ENCODE peak calls at places on chromosome 12, in ten cellular contexts. Q is activated CD4-positive, alpha-beta T cell treated with anti-CD3 and anti-CD28 coated beads, Interleukin-2, amount 10 ng/mL, durations not matched to agents 7 days and 5 days; O is prostate gland; T is CD8-positive, alpha-beta memory T cell; B is Kasumi-1; G is cardiac septum; H is neural crest cell; D is stimulated activated CD4-positive, alpha-beta T cell treated with anti-CD3 and anti-CD28 coated beads, Interleukin-15, amount 100 ng/mL, for 24 hours; F is H7; E is activated naive CD4-positive, alpha-beta T cell treated with anti-CD3 and anti-CD28 coated beads, Interleukin-2, amount 10 ng/mL, durations not matched to agents 7 days and 5 days. W is an unnamed sample.

GRCh38 chr12:4355843-4356327 is 23.6 kb downstream of the FGF23 start:
- DNase-seq in Q (peak), O (no peak), T (peak), B (no peak), G (no peak), H (peak), D (peak), F (peak), E (peak), W (no peak)

GRCh38 chr12:116152268-116152667 is 125.2 kb downstream of the MED13L start:
- DNase-seq in Q (no peak), O (no peak), T (no peak), B (no peak), G (no peak), H (no peak), D (no peak), F (no peak), E (no peak), W (no peak)

GRCh38 chr12:47319746-47320145 is 240.0 kb upstream of the AMIGO2 start:
- DNase-seq in Q (no peak), O (no peak), T (no peak), B (no peak), G (no peak), H (no peak), D (no peak), F (no peak), E (no peak), W (no peak)

GRCh38 chr12:110694330-110694891 is 5.5 kb upstream of the HVCN1 start:
- DNase-seq in Q (no peak), O (no peak), T (no peak), B (no peak), G (peak), H (no peak), D (no peak), F (no peak), E (no peak), W (no peak)

GRCh38 chr12:20561886-20562285 is 133.2 kb upstream of the SLCO1C1 start:
- DNase-seq in Q (no peak), O (no peak), T (no peak), B (no peak), G (no peak), H (no peak), D (no peak), F (no peak), E (no peak), W (no peak)

GRCh38 chr12:126233625-126234024 is 1168.4 kb downstream of the AACS start:
- DNase-seq in Q (no peak), O (no peak), T (no peak), B (no peak), G (no peak), H (no peak), D (no peak), F (peak), E (no peak), W (no peak)

GRCh38 chr12:19138551-19139344 is 9.2 kb downstream of the PLEKHA5 start:
- DNase-seq in Q (no peak), O (no peak), T (no peak), B (no peak), G (no peak), H (no peak), D (no peak), F (no peak), E (no peak), W (no peak)

GRCh38 chr12:53828598-53828997 is 76.8 kb upstream of the CISTR start:
- DNase-seq in Q (no peak), O (no peak), T (no peak), B (no peak), G (no peak), H (no peak), D (no peak), F (no peak), E (no peak), W (no peak)

GRCh38 chr12:64400041-64400440 is 4.2 kb upstream of the XPOT start:
- DNase-seq in Q (no peak), O (no peak), T (no peak), B (no peak), G (no peak), H (no peak), D (no peak), F (peak), E (no peak), W (no peak)

GRCh38 chr12:18323159-18323558 is 61.8 kb downstream of the PIK3C2G start:
- DNase-seq in Q (no peak), O (no peak), T (no peak), B (no peak), G (no peak), H (no peak), D (no peak), F (no peak), E (no peak), W (no peak)

GRCh38 chr12:110739488-110739887 is 3.2 kb downstream of the PPP1CC start:
- DNase-seq in Q (no peak), O (no peak), T (no peak), B (no peak), G (no peak), H (no peak), D (no peak), F (no peak), E (no peak), W (no peak)

GRCh38 chr12:120534703-120535655 is 823 bp downstream of the RNF10 start:
- DNase-seq in Q (peak), O (peak), T (no peak), B (peak), G (peak), H (peak), D (peak), F (peak), E (peak), W (no peak)

GRCh38 chr12:6644257-6644596 is 3.0 kb downstream of the ACRBP start:
- DNase-seq in Q (no peak), O (no peak), T (no peak), B (peak), G (no peak), H (no peak), D (no peak), F (no peak), E (no peak), W (no peak)

GRCh38 chr12:32302218-32302826 is 97.0 kb upstream of the FGD4 start:
- DNase-seq in Q (peak), O (no peak), T (peak), B (peak), G (no peak), H (no peak), D (no peak), F (peak), E (no peak), W (peak)

GRCh38 chr12:131199221-131199620 is 245.5 kb downstream of the ADGRD1 start:
- DNase-seq in Q (no peak), O (no peak), T (no peak), B (no peak), G (no peak), H (no peak), D (no peak), F (no peak), E (no peak), W (no peak)

GRCh38 chr12:67275380-67275913 is 6.3 kb downstream of the CAND1 start:
- DNase-seq in Q (no peak), O (no peak), T (no peak), B (no peak), G (no peak), H (no peak), D (no peak), F (no peak), E (no peak), W (no peak)

GRCh38 chr12:66600805-66601392 is 78.0 kb downstream of the GRIP1 start:
- DNase-seq in Q (no peak), O (no peak), T (no peak), B (peak), G (no peak), H (no peak), D (no peak), F (no peak), E (no peak), W (no peak)

GRCh38 chr12:104358353-104359003 is 54.9 kb downstream of the EID3 start:
- DNase-seq in Q (peak), O (peak), T (peak), B (peak), G (no peak), H (peak), D (peak), F (peak), E (peak), W (peak)